ENCODE peak calls at places on chromosomes 5 and 9, in five cellular contexts. B, J, G, K and H are unnamed samples.

GRCh38 chr9:135887021-135887507 is 20.3 kb downstream of the CAMSAP1 start:
- DNase-seq in B (no peak), J (no peak), G (no peak), K (no peak), H (no peak)

GRCh38 chr9:16870606-16871357 is at the start of gene BNC2:
- DNase-seq in B (peak; percentile 89), J (peak; percentile 61), G (peak; percentile 11), K (no peak), H (peak; percentile 93)

GRCh38 chr5:119255571-119256356 is 100.1 kb upstream of the TNFAIP8 start:
- DNase-seq in B (peak; percentile 86), J (peak; percentile 84), G (no peak), K (peak; percentile 19), H (peak; percentile 46)

GRCh38 chr9:22265038-22265437 is 181.6 kb upstream of the DMRTA1 start:
- DNase-seq in B (no peak), J (no peak), G (no peak), K (no peak), H (no peak)

GRCh38 chr9:69030851-69031645 is 4.5 kb upstream of the FXN start:
- DNase-seq in B (no peak), J (no peak), G (no peak), K (no peak), H (no peak)

GRCh38 chr5:127358274-127358673 is 67.7 kb downstream of the MEGF10 start:
- DNase-seq in B (no peak), J (no peak), G (no peak), K (no peak), H (no peak)

GRCh38 chr9:84151236-84151635 is 170.6 kb downstream of the RMI1 start:
- DNase-seq in B (no peak), J (no peak), G (no peak), K (no peak), H (no peak)

GRCh38 chr9:97853844-97854695 is 1.0 kb downstream of the FOXE1 start:
- DNase-seq in B (peak; percentile 70), J (no peak), G (peak; percentile 68), K (no peak), H (peak; percentile 82)

GRCh38 chr5:157379983-157380382 is 80.0 kb upstream of the NIPAL4 start:
- DNase-seq in B (no peak), J (no peak), G (no peak), K (no peak), H (no peak)

GRCh38 chr9:109683521-109683920 is 96.5 kb upstream of the PALM2AKAP2 start:
- DNase-seq in B (no peak), J (no peak), G (no peak), K (no peak), H (no peak)

GRCh38 chr5:151471276-151471675 is 23.9 kb downstream of the SLC36A1 start:
- DNase-seq in B (no peak), J (no peak), G (no peak), K (no peak), H (no peak)

GRCh38 chr9:89278997-89279739 is 31.8 kb upstream of the CKS2 start:
- DNase-seq in B (peak; percentile 69), J (no peak), G (no peak), K (peak; percentile 36), H (peak; percentile 65)

GRCh38 chr5:148912714-148913398 is 86.4 kb downstream of the ADRB2 start:
- DNase-seq in B (peak; percentile 98), J (no peak), G (no peak), K (peak; percentile 54), H (peak; percentile 66)

GRCh38 chr9:20921362-20921761 is 110.1 kb downstream of the HACD4 start:
- DNase-seq in B (no peak), J (no peak), G (no peak), K (no peak), H (no peak)

GRCh38 chr5:5494489-5495402 is 72.3 kb downstream of the ICE1 start:
- DNase-seq in B (peak; percentile 91), J (peak; percentile 95), G (peak; percentile 81), K (peak; percentile 55), H (peak; percentile 97)
- H3K4me3 ChIP-seq in B (no peak overlapping the region), J (no peak overlapping the region), G (no peak overlapping the region), K (no peak overlapping the region), H (peak overlapping the region; percentile 29)

GRCh38 chr9:132644251-132644650 is 25.5 kb downstream of the DDX31 start:
- DNase-seq in B (peak; percentile 61), J (no peak), G (no peak), K (no peak), H (peak; percentile 49)
- H3K36me3 ChIP-seq in B (peaks cover 20% of the 10 kb centered on the region), J (no peaks in the 10 kb centered on the region), G (peaks cover 26% of the 10 kb centered on the region), K (peaks cover 58% of the 10 kb centered on the region), H (peaks cover 23% of the 10 kb centered on the region)

GRCh38 chr5:132493241-132493640 is 2.7 kb upstream of the IRF1 start:
- DNase-seq in B (no peak), J (no peak), G (no peak), K (no peak), H (peak; percentile 2)

GRCh38 chr5:132493821-132494220 is 3.2 kb upstream of the IRF1 start:
- DNase-seq in B (no peak), J (no peak), G (no peak), K (no peak), H (no peak)

GRCh38 chr5:132495672-132496630 is 5.4 kb upstream of the IRF1 start:
- DNase-seq in B (peak; percentile 94), J (peak; percentile 97), G (peak; percentile 87), K (peak; percentile 87), H (peak; percentile 96)

GRCh38 chr5:132496631-132497487 is 6.3 kb upstream of the IRF1 start:
- DNase-seq in B (peak; percentile 82), J (peak; percentile 97), G (peak; percentile 90), K (no peak), H (peak; percentile 96)

DNA sequence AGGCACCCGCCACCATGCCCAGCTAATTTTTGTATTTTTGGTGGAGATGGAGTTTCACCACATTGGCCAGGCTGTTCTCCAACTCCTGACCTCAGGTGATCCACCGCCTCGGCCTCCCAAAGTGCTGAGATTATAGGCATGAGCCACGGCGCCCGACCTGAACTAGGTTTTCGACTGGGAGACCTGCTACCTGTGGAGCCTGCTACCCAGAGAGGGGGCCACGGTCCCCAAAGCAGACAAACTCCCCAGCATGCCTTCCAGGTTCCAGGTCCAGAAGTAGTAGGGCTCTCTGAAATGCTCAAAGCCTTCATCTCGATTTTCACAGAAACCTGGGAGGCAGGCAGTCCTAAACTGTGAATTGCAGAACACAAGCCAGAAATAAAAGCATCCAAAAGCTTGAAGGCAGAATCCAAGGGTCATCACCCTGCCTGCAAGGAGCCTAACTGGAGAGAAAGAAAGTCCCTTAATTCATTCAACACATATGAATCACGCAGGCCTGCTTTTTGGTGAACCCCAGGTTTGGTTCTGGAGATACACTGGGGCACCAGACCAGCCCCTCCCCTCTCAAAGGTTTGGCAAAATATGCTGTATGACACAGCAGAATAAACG is 4.6 kb upstream of the IRF1 start:
- DNase-seq in B (no peak), J (no peak), G (no peak), K (no peak), H (no peak)
- H3K4me3 ChIP-seq in B (peak overlapping the region; percentile 34), J (no peak overlapping the region), G (peak overlapping the region; percentile 80), K (peak overlapping the region; percentile 73), H (peak overlapping the region; percentile 88)

GRCh38 chr5:1820926-1821325 is 19.7 kb downstream of the NDUFS6 start:
- DNase-seq in B (no peak), J (no peak), G (no peak), K (no peak), H (no peak)

GRCh38 chr5:1821862-1822261 is 20.7 kb downstream of the NDUFS6 start:
- DNase-seq in B (no peak), J (no peak), G (no peak), K (no peak), H (no peak)

GRCh38 chr5:1818784-1819183 is 17.6 kb downstream of the NDUFS6 start:
- DNase-seq in B (no peak), J (no peak), G (no peak), K (no peak), H (no peak)

GRCh38 chr5:1819458-1819857 is 18.3 kb downstream of the NDUFS6 start:
- DNase-seq in B (no peak), J (no peak), G (no peak), K (no peak), H (no peak)

GRCh38 chr5:1820381-1820780 is 19.2 kb downstream of the NDUFS6 start:
- DNase-seq in B (no peak), J (no peak), G (no peak), K (no peak), H (no peak)
- H3K36me3 ChIP-seq in B (peaks cover 6% of the 10 kb centered on the region), J (peaks cover 1% of the 10 kb centered on the region), G (peaks cover 23% of the 10 kb centered on the region), K (peaks cover 12% of the 10 kb centered on the region), H (peaks cover 13% of the 10 kb centered on the region)